ENCODE peak calls at places on chromosome 2, in five cellular contexts. V, G, N, B and S are unnamed samples.

GRCh38 chr2:240170883-240171282 is 30.4 kb upstream of the OTOS start:
- DNase-seq in V (no peak), G (no peak), N (no peak), B (no peak), S (no peak)

GRCh38 chr2:239392072-239392357 is 8.8 kb downstream of the HDAC4 start:
- DNase-seq in V (no peak), G (no peak), N (no peak), B (no peak), S (no peak)

GRCh38 chr2:70143314-70144150 is 47.3 kb downstream of the C2orf42 start:
- DNase-seq in V (peak), G (peak), N (peak), B (peak), S (no peak)

GRCh38 chr2:68828887-68829708 is 42.1 kb downstream of the BMP10 start:
- DNase-seq in V (peak), G (peak), N (peak), B (peak), S (no peak)

GRCh38 chr2:109306190-109306589 is 177.2 kb downstream of the SH3RF3 start:
- DNase-seq in V (no peak), G (no peak), N (no peak), B (no peak), S (no peak)

GRCh38 chr2:9336209-9336533 is 87.2 kb downstream of the ITGB1BP1 start:
- DNase-seq in V (no peak), G (no peak), N (peak), B (peak), S (peak)

GRCh38 chr2:134460583-134460998 is 206.7 kb downstream of the MGAT5 start:
- DNase-seq in V (peak), G (peak), N (peak), B (peak), S (no peak)

GRCh38 chr2:138504546-138505239 is 3.1 kb downstream of the SPOPL start:
- DNase-seq in V (no peak), G (peak), N (no peak), B (no peak), S (no peak)

GRCh38 chr2:12717191-12717987 is 653 bp downstream of the TRIB2 start:
- DNase-seq in V (peak), G (peak), N (peak), B (no peak), S (no peak)

GRCh38 chr2:182165196-182165595 is 179.5 kb downstream of the PPP1R1C start:
- DNase-seq in V (no peak), G (no peak), N (no peak), B (no peak), S (no peak)

GRCh38 chr2:107062599-107063196 is 176.7 kb upstream of the ST6GAL2 start:
- DNase-seq in V (no peak), G (no peak), N (no peak), B (peak), S (no peak)

GRCh38 chr2:196959750-196960392 is 33.4 kb upstream of the PGAP1 start:
- DNase-seq in V (no peak), G (no peak), N (no peak), B (peak), S (no peak)

DNA sequence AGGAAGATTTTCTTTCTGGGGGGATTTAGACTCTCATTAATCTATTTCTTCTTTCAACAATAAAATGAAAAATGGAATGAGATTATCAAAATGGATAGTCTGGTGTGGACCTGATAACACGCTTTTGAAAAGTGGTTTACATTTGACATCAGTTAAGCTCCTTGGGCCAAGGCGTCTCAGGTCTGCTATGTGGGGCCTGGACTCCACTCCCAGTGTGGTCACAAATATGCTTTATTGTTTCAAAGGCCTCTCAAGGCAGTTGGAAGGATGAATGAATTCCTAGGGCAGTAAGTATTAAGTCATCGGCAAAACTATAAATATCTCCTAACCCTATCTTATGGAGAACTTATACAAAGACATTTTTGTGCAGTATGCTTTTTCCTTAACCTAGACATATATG is 74.5 kb downstream of the ETAA1 start:
- DNase-seq in V (no peak), G (no peak), N (no peak), B (no peak), S (no peak)
- TF ChIP-seq GABPA in V (no peak), G (no peak), N (no peak), B (no peak), S (no peak)

GRCh38 chr2:223560704-223561435 is 41.3 kb downstream of the SCG2 start:
- DNase-seq in V (no peak), G (no peak), N (no peak), B (no peak), S (no peak)
- TF ChIP-seq GABPA in V (no peak), G (no peak), N (no peak), B (no peak), S (no peak)

DNA sequence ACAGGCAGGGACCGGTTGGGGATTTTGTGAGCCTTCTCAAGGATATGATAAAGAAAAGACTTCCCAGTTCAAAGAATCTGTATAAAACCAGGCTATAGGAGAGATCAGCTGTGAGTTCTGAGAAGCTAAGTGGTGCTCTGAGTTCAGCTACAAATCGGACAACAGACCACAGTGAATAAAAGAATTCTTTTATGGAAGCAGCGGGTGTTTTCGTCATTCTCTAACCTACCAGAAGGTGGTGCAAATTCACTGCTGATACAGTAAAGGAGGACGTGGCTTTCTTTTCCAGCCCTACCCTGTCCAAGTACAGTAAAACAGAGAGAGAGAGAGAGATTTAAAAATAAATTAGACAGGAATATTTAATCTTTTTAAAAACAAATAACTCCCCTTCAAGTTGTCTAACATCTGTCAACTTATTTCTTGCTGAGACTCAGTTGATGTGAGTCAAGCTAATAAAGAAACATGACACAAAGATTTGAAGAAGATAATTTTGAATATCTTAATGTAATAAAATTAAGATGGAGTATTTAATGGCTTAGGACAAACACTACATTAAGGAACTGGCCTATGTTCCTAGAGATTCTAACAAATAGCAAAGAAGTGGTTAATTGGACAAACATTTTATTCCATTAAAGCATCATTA is 133.8 kb downstream of the INSIG2 start:
- DNase-seq in V (peak), G (peak), N (peak), B (peak), S (no peak)
- TF ChIP-seq GABPA in V (no peak), G (no peak), N (no peak), B (no peak), S (no peak)

GRCh38 chr2:25851740-25852503 is 26.4 kb downstream of the ASXL2 start:
- DNase-seq in V (peak), G (peak), N (peak), B (peak), S (peak)
- TF ChIP-seq GABPA in V (peak), G (no peak), N (no peak), B (no peak), S (peak)

DNA sequence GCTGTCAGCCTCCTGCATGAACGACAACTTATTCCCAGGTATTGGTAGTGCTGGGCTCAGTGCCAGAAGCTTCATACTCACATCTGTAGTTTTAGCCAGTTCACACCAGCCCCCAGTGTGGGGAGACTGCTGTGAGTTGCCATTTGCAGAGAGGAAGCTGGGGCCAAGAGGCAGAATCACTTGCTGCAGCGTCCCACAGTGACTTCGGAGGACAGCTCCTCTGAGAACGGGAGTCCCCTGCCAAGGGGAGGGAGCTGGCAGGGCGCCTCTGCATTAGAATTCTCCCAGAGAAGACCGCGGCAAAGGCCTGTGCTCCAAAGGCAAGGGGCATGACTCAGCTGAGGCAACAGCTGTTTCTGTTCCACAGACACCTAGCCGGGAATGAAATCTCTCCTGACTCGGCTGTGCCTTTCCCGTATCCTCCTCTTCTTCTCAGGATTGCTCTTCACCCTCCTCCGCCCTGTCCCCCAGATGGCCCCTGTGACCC is 17.8 kb downstream of the MAL start:
- DNase-seq in V (no peak), G (no peak), N (no peak), B (no peak), S (peak)
- TF ChIP-seq GABPA in V (no peak), G (no peak), N (no peak), B (no peak), S (no peak)

GRCh38 chr2:56199492-56199891 is 15.7 kb downstream of the CCDC85A start:
- DNase-seq in V (no peak), G (no peak), N (no peak), B (no peak), S (no peak)
- TF ChIP-seq GABPA in V (no peak), G (no peak), N (no peak), B (no peak), S (no peak)